ENCODE peak calls at places on chromosomes 2 and 18, in seven cellular contexts. C is psoas muscle, G is right lobe of liver, B is astrocyte, H is colonic mucosa, O is stomach, S is kidney. T is an unnamed sample.

GRCh38 chr18:67232406-67232805 is 284.1 kb downstream of the DSEL start:
- DNase-seq in C (no peak), G (no peak), B (peak; percentile 80), H (no peak), O (no peak), S (no peak), T (no peak)

GRCh38 chr2:121519732-121520640 is 10.7 kb upstream of the RNU4ATAC start:
- DNase-seq in C (no peak), G (no peak), B (no peak), H (no peak), O (no peak), S (no peak), T (no peak)

GRCh38 chr2:144261336-144261735 is 258.6 kb downstream of the ZEB2 start:
- DNase-seq in C (no peak), G (no peak), B (no peak), H (no peak), O (no peak), S (no peak), T (no peak)

GRCh38 chr2:221134718-221135117 is 437.4 kb downstream of the EPHA4 start:
- DNase-seq in C (no peak), G (no peak), B (no peak), H (no peak), O (no peak), S (no peak), T (no peak)

GRCh38 chr2:61247204-61247812 is 85.3 kb downstream of the C2orf74 start:
- DNase-seq in C (no peak), G (no peak), B (peak; percentile 84), H (no peak), O (no peak), S (no peak), T (no peak)

GRCh38 chr2:64558682-64559081 is 34.6 kb downstream of the AFTPH start:
- DNase-seq in C (no peak), G (no peak), B (no peak), H (no peak), O (no peak), S (no peak), T (no peak)

GRCh38 chr2:74942263-74942662 is 16.2 kb upstream of the POLE4 start:
- DNase-seq in C (no peak), G (no peak), B (no peak), H (no peak), O (no peak), S (no peak), T (no peak)

GRCh38 chr2:76163860-76164259 is 453.1 kb upstream of the GCFC2 start:
- DNase-seq in C (no peak), G (no peak), B (no peak), H (no peak), O (no peak), S (no peak), T (no peak)

GRCh38 chr2:134231296-134231964 is 22.4 kb upstream of the MGAT5 start:
- DNase-seq in C (no peak), G (no peak), B (peak; percentile 21), H (no peak), O (no peak), S (no peak), T (no peak)

GRCh38 chr18:70490008-70490933 is 201.4 kb downstream of the SOCS6 start:
- DNase-seq in C (no peak), G (no peak), B (peak; percentile 8), H (peak; percentile 54), O (peak; percentile 29), S (no peak), T (no peak)

GRCh38 chr2:233088598-233089345 is 28.6 kb downstream of the INPP5D start:
- DNase-seq in C (no peak), G (no peak), B (no peak), H (no peak), O (peak; percentile 21), S (peak; percentile 57), T (no peak)

GRCh38 chr18:34550902-34551301 is 159.2 kb upstream of the DTNA start:
- DNase-seq in C (no peak), G (no peak), B (no peak), H (no peak), O (no peak), S (no peak), T (no peak)

GRCh38 chr18:34548973-34549294 is 161.2 kb upstream of the DTNA start:
- DNase-seq in C (no peak), G (no peak), B (no peak), H (no peak), O (no peak), S (no peak), T (no peak)

GRCh38 chr18:34549367-34549766 is 160.7 kb upstream of the DTNA start:
- DNase-seq in C (no peak), G (no peak), B (no peak), H (no peak), O (no peak), S (no peak), T (no peak)

GRCh38 chr18:34551824-34552223 is 158.3 kb upstream of the DTNA start:
- DNase-seq in C (no peak), G (no peak), B (no peak), H (no peak), O (no peak), S (no peak), T (no peak)

DNA sequence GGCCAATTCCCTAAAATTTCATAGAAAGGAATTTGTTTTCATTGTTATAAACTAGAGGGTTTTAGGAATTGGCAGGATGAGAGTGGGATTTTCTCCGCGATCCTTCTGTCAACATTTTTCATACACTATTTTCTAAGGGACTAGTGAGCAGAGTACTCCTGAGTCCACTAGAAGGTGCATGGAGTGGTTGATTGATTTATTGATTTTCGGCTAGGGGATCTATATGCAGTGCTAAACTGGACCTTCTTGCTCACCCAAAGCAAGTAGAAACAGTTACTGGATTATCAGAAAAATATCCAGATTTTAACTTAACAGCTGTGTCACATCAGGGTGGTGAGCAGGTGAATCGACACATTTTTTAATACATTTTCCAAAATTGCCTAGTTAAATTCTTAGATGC is 159.9 kb upstream of the DTNA start:
- DNase-seq in C (no peak), G (no peak), B (no peak), H (no peak), O (no peak), S (no peak), T (no peak)
- H3K4me1 ChIP-seq in C (peaks cover 29% of the 10 kb centered on the region), G (no peaks in the 10 kb centered on the region), B (no peaks in the 10 kb centered on the region), H (no peaks in the 10 kb centered on the region), O (no peaks in the 10 kb centered on the region), S (no peaks in the 10 kb centered on the region), T (no peaks in the 10 kb centered on the region)

GRCh38 chr2:23670245-23670592 is 256.7 kb downstream of the ATAD2B start:
- DNase-seq in C (no peak), G (no peak), B (no peak), H (no peak), O (no peak), S (no peak), T (no peak)
- H3K27ac ChIP-seq in C (no peak overlapping the region), G (no peak overlapping the region), B (no peak overlapping the region), H (no peak overlapping the region), O (peak overlapping the region; percentile 42), S (peak overlapping the region; percentile 57), T (peak overlapping the region; percentile 68)

DNA sequence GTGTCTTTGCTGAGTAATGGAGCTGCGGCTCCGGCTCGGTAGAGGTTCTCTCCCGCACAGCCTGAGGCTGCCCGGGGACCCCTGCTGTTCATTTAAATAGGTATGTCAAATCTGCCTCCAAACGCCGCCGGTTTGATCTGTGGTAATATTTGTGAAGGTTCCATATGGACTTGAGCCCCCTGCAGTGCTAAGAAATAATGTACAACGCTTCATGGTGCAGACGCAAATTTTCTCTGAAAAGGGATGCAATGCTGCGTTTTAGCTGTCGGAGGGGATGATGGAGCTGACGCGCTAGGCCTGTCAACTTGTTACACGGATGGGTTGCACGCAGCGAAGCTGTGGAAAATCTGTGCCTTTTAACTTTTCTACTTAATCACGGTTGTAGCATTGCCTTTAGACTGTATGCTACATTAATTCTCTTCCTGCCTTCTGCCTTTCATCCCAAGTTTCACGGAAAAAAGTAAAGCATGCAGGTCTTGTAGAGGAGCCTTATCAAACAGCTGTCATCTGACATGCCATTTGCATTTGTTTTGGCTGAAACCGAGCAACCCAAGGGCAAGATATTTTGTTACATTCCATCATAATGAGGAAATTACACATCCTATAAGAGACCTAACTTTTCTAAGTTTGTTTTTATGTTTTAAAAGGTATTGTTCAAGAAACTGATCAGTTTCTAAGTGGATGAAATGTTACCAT is 43.3 kb downstream of the MRPS9 start:
- DNase-seq in C (no peak), G (no peak), B (peak; percentile 64), H (no peak), O (no peak), S (no peak), T (no peak)
- TF ChIP-seq CTCF in C (no peak), G (no peak), B (no peak), H (no peak), O (no peak), S (no peak), T (no peak)

GRCh38 chr2:110712737-110713136 is 19.6 kb upstream of the ACOXL start:
- DNase-seq in C (no peak), G (no peak), B (no peak), H (no peak), O (no peak), S (no peak), T (no peak)

GRCh38 chr2:110717734-110718133 is 14.6 kb upstream of the ACOXL start:
- DNase-seq in C (no peak), G (no peak), B (no peak), H (no peak), O (no peak), S (no peak), T (no peak)

GRCh38 chr2:110714824-110715223 is 17.5 kb upstream of the ACOXL start:
- DNase-seq in C (no peak), G (no peak), B (no peak), H (peak; percentile 56), O (no peak), S (no peak), T (no peak)

GRCh38 chr2:110716959-110717645 is 15.3 kb upstream of the ACOXL start:
- DNase-seq in C (no peak), G (no peak), B (no peak), H (no peak), O (no peak), S (no peak), T (no peak)

DNA sequence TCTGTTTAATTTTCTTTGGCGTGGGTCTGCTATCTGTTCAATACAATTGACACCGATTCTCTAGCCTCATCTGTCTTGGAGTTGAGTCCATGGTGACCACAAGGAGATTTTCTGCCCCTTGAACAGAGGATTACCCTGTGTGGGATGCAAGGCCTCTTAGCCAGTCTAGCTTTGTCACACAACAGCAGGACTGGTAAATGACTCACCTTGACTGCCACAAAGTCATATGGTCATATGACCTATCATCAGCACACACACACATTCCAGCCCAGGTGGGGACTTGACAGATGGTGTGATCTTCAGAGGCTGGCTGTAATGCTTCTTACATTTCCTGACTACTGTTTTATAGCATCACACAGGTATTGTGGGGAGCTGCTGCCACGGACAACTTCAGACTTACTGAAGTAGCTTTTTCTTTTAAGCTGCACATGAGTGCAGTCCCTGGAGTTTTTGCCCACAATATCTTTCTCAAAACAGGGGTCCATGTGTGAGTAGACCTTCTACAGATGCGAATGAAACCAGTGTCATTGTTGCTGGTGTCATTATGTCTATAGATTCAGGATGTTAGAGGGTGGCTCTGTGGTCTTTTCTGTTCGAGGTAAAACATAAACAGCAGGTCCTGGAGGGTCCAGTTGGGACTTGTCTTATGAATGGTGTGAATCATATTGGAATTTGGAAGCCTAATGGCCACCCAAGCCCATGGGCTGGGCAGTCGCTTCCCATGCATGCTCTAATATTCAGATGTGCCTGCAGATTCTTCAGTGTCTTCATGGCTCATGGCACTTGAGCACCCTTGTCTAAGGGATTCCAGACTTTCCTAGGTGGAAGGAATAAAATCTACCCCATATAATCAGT is 18.6 kb upstream of the ACOXL start:
- DNase-seq in C (no peak), G (no peak), B (no peak), H (no peak), O (no peak), S (no peak), T (no peak)
- H3K4me1 ChIP-seq in C (no peaks in the 10 kb centered on the region), G (peaks cover 5% of the 10 kb centered on the region), B (no peaks in the 10 kb centered on the region), H (no peaks in the 10 kb centered on the region), O (no peaks in the 10 kb centered on the region), S (no peaks in the 10 kb centered on the region), T (peaks cover 11% of the 10 kb centered on the region)

T was measured in vagina.